ENCODE peak calls at places on chromosomes 13 and 19, in ten cellular contexts. One of them, this sample, is unnamed.

GRCh38 chr19:42313096-42313839 is at the start of gene TMEM145:
- DNase-seq in Right ventricle myocardium superior: no peak
- DNase-seq in stromal cell of bone marrow: no peak
- DNase-seq in stimulated activated naive CD8-positive, alpha-beta T cell treated with anti-CD3 and anti-CD28 coated beads, Interleukin-15, Interleukin-2, amounts not matched to agents 100 U/mL and 50 U/mL, for 24 hours: peak; percentile 68
- DNase-seq in bronchial epithelial cell: no peak
- DNase-seq in EL: peak; percentile 54
- DNase-seq in left kidney: peak; percentile 89
- DNase-seq in psoas muscle: peak; percentile 75
- DNase-seq in HEK293T: peak; percentile 81
- DNase-seq in RKO: peak; percentile 74
- DNase-seq in this sample: peak; percentile 53

GRCh38 chr13:110929104-110929777 is 14.4 kb upstream of the ANKRD10 start:
- DNase-seq in Right ventricle myocardium superior: no peak
- DNase-seq in stromal cell of bone marrow: no peak
- DNase-seq in stimulated activated naive CD8-positive, alpha-beta T cell treated with anti-CD3 and anti-CD28 coated beads, Interleukin-15, Interleukin-2, amounts not matched to agents 100 U/mL and 50 U/mL, for 24 hours: no peak
- DNase-seq in bronchial epithelial cell: no peak
- DNase-seq in EL: no peak
- DNase-seq in left kidney: no peak
- DNase-seq in psoas muscle: no peak
- DNase-seq in HEK293T: no peak
- DNase-seq in RKO: no peak
- DNase-seq in this sample: no peak

GRCh38 chr13:96020155-96020575 is 33.0 kb downstream of the UGGT2 start:
- DNase-seq in Right ventricle myocardium superior: no peak
- DNase-seq in stromal cell of bone marrow: peak; percentile 32
- DNase-seq in stimulated activated naive CD8-positive, alpha-beta T cell treated with anti-CD3 and anti-CD28 coated beads, Interleukin-15, Interleukin-2, amounts not matched to agents 100 U/mL and 50 U/mL, for 24 hours: no peak
- DNase-seq in bronchial epithelial cell: peak; percentile 63
- DNase-seq in EL: peak; percentile 50
- DNase-seq in left kidney: peak; percentile 84
- DNase-seq in psoas muscle: no peak
- DNase-seq in HEK293T: peak; percentile 62
- DNase-seq in RKO: peak; percentile 82
- DNase-seq in this sample: peak; percentile 14

GRCh38 chr19:44643605-44644390 is at the start of gene PVR:
- DNase-seq in Right ventricle myocardium superior: peak; percentile 87
- DNase-seq in stromal cell of bone marrow: no peak
- DNase-seq in stimulated activated naive CD8-positive, alpha-beta T cell treated with anti-CD3 and anti-CD28 coated beads, Interleukin-15, Interleukin-2, amounts not matched to agents 100 U/mL and 50 U/mL, for 24 hours: peak; percentile 72
- DNase-seq in bronchial epithelial cell: peak; percentile 61
- DNase-seq in EL: peak; percentile 86
- DNase-seq in left kidney: peak; percentile 88
- DNase-seq in psoas muscle: peak; percentile 87
- DNase-seq in HEK293T: peak; percentile 90
- DNase-seq in RKO: peak; percentile 87
- DNase-seq in this sample: no peak

GRCh38 chr13:47337781-47338507 is 441.1 kb upstream of the HTR2A start:
- DNase-seq in Right ventricle myocardium superior: no peak
- DNase-seq in stromal cell of bone marrow: peak; percentile 56
- DNase-seq in stimulated activated naive CD8-positive, alpha-beta T cell treated with anti-CD3 and anti-CD28 coated beads, Interleukin-15, Interleukin-2, amounts not matched to agents 100 U/mL and 50 U/mL, for 24 hours: no peak
- DNase-seq in bronchial epithelial cell: no peak
- DNase-seq in EL: peak; percentile 62
- DNase-seq in left kidney: no peak
- DNase-seq in psoas muscle: no peak
- DNase-seq in HEK293T: no peak
- DNase-seq in RKO: no peak
- DNase-seq in this sample: no peak

GRCh38 chr19:869245-870177 is 10.0 kb downstream of the CFD start:
- DNase-seq in Right ventricle myocardium superior: peak; percentile 72
- DNase-seq in stromal cell of bone marrow: peak; percentile 93
- DNase-seq in stimulated activated naive CD8-positive, alpha-beta T cell treated with anti-CD3 and anti-CD28 coated beads, Interleukin-15, Interleukin-2, amounts not matched to agents 100 U/mL and 50 U/mL, for 24 hours: no peak
- DNase-seq in bronchial epithelial cell: peak; percentile 82
- DNase-seq in EL: peak; percentile 96
- DNase-seq in left kidney: no peak
- DNase-seq in psoas muscle: peak; percentile 84
- DNase-seq in HEK293T: no peak
- DNase-seq in RKO: peak; percentile 75
- DNase-seq in this sample: no peak

GRCh38 chr19:13974073-13974472 is 21.8 kb downstream of the DCAF15 start:
- DNase-seq in Right ventricle myocardium superior: no peak
- DNase-seq in stromal cell of bone marrow: no peak
- DNase-seq in stimulated activated naive CD8-positive, alpha-beta T cell treated with anti-CD3 and anti-CD28 coated beads, Interleukin-15, Interleukin-2, amounts not matched to agents 100 U/mL and 50 U/mL, for 24 hours: no peak
- DNase-seq in bronchial epithelial cell: peak; percentile 93
- DNase-seq in EL: no peak
- DNase-seq in left kidney: peak; percentile 95
- DNase-seq in psoas muscle: no peak
- DNase-seq in HEK293T: peak; percentile 53
- DNase-seq in RKO: peak; percentile 20
- DNase-seq in this sample: peak; percentile 84

GRCh38 chr19:39474139-39474620 is 6.5 kb upstream of the TIMM50 start:
- DNase-seq in Right ventricle myocardium superior: peak; percentile 73
- DNase-seq in stromal cell of bone marrow: no peak
- DNase-seq in stimulated activated naive CD8-positive, alpha-beta T cell treated with anti-CD3 and anti-CD28 coated beads, Interleukin-15, Interleukin-2, amounts not matched to agents 100 U/mL and 50 U/mL, for 24 hours: peak; percentile 81
- DNase-seq in bronchial epithelial cell: no peak
- DNase-seq in EL: peak; percentile 21
- DNase-seq in left kidney: peak; percentile 81
- DNase-seq in psoas muscle: peak; percentile 82
- DNase-seq in HEK293T: peak; percentile 82
- DNase-seq in RKO: no peak
- DNase-seq in this sample: peak; percentile 65

GRCh38 chr19:16002380-16002779 is 53.6 kb downstream of the OR10H4 start:
- DNase-seq in Right ventricle myocardium superior: no peak
- DNase-seq in stromal cell of bone marrow: no peak
- DNase-seq in stimulated activated naive CD8-positive, alpha-beta T cell treated with anti-CD3 and anti-CD28 coated beads, Interleukin-15, Interleukin-2, amounts not matched to agents 100 U/mL and 50 U/mL, for 24 hours: no peak
- DNase-seq in bronchial epithelial cell: no peak
- DNase-seq in EL: no peak
- DNase-seq in left kidney: no peak
- DNase-seq in psoas muscle: no peak
- DNase-seq in HEK293T: no peak
- DNase-seq in RKO: no peak
- DNase-seq in this sample: no peak

GRCh38 chr19:7440188-7440975 is 48.5 kb downstream of the PEX11G start:
- DNase-seq in Right ventricle myocardium superior: no peak
- DNase-seq in stromal cell of bone marrow: no peak
- DNase-seq in stimulated activated naive CD8-positive, alpha-beta T cell treated with anti-CD3 and anti-CD28 coated beads, Interleukin-15, Interleukin-2, amounts not matched to agents 100 U/mL and 50 U/mL, for 24 hours: no peak
- DNase-seq in bronchial epithelial cell: no peak
- DNase-seq in EL: no peak
- DNase-seq in left kidney: no peak
- DNase-seq in psoas muscle: no peak
- DNase-seq in HEK293T: no peak
- DNase-seq in RKO: no peak
- DNase-seq in this sample: no peak

GRCh38 chr13:39106216-39106995 is 68.2 kb downstream of the NHLRC3 start:
- DNase-seq in Right ventricle myocardium superior: no peak
- DNase-seq in stromal cell of bone marrow: no peak
- DNase-seq in stimulated activated naive CD8-positive, alpha-beta T cell treated with anti-CD3 and anti-CD28 coated beads, Interleukin-15, Interleukin-2, amounts not matched to agents 100 U/mL and 50 U/mL, for 24 hours: no peak
- DNase-seq in bronchial epithelial cell: no peak
- DNase-seq in EL: no peak
- DNase-seq in left kidney: no peak
- DNase-seq in psoas muscle: no peak
- DNase-seq in HEK293T: no peak
- DNase-seq in RKO: no peak
- DNase-seq in this sample: no peak

GRCh38 chr13:78830508-78830907 is 171.6 kb upstream of the OBI1 start:
- DNase-seq in Right ventricle myocardium superior: no peak
- DNase-seq in stromal cell of bone marrow: no peak
- DNase-seq in stimulated activated naive CD8-positive, alpha-beta T cell treated with anti-CD3 and anti-CD28 coated beads, Interleukin-15, Interleukin-2, amounts not matched to agents 100 U/mL and 50 U/mL, for 24 hours: no peak
- DNase-seq in bronchial epithelial cell: no peak
- DNase-seq in EL: no peak
- DNase-seq in left kidney: no peak
- DNase-seq in psoas muscle: no peak
- DNase-seq in HEK293T: no peak
- DNase-seq in RKO: no peak
- DNase-seq in this sample: no peak

GRCh38 chr19:48698046-48698445 is 2.3 kb downstream of the FUT2 start:
- DNase-seq in Right ventricle myocardium superior: no peak
- DNase-seq in stromal cell of bone marrow: peak; percentile 51
- DNase-seq in stimulated activated naive CD8-positive, alpha-beta T cell treated with anti-CD3 and anti-CD28 coated beads, Interleukin-15, Interleukin-2, amounts not matched to agents 100 U/mL and 50 U/mL, for 24 hours: no peak
- DNase-seq in bronchial epithelial cell: peak; percentile 44
- DNase-seq in EL: peak; percentile 82
- DNase-seq in left kidney: no peak
- DNase-seq in psoas muscle: no peak
- DNase-seq in HEK293T: no peak
- DNase-seq in RKO: no peak
- DNase-seq in this sample: no peak

GRCh38 chr19:47518139-47518538 is 3.3 kb upstream of the NAPA start:
- DNase-seq in Right ventricle myocardium superior: no peak
- DNase-seq in stromal cell of bone marrow: no peak
- DNase-seq in stimulated activated naive CD8-positive, alpha-beta T cell treated with anti-CD3 and anti-CD28 coated beads, Interleukin-15, Interleukin-2, amounts not matched to agents 100 U/mL and 50 U/mL, for 24 hours: peak; percentile 74
- DNase-seq in bronchial epithelial cell: peak; percentile 23
- DNase-seq in EL: no peak
- DNase-seq in left kidney: no peak
- DNase-seq in psoas muscle: peak; percentile 26
- DNase-seq in HEK293T: no peak
- DNase-seq in RKO: no peak
- DNase-seq in this sample: peak; percentile 97